ENCODE peak calls at places on chromosomes 16 and 17, in ten cellular contexts. Q, C, V, B, R, N, M, S, K and Z are unnamed samples.

GRCh38 chr17:36578671-36579070 is 13.0 kb upstream of the DHRS11 start:
- DNase-seq in M (peak), B (no peak), K (no peak), V (no peak), Q (no peak), S (no peak), C (no peak), R (no peak), N (peak), Z (peak)

GRCh38 chr17:77884019-77884418 is 74.5 kb upstream of the TNRC6C start:
- DNase-seq in C (no peak), B (no peak), N (peak), R (no peak), V (no peak), Q (peak), K (peak), M (no peak), S (peak), Z (peak)

GRCh38 chr17:7046127-7046724 is 2.3 kb upstream of the SLC16A11 start:
- DNase-seq in B (no peak), S (peak), N (no peak), V (peak), K (no peak), Q (no peak), R (peak), C (no peak), M (peak), Z (no peak)

GRCh38 chr16:52068447-52069074 is 478.4 kb downstream of the TOX3 start:
- DNase-seq in V (peak), M (peak), R (no peak), Q (no peak), B (no peak), N (peak), S (peak), C (no peak), K (peak), Z (peak)

GRCh38 chr17:32503251-32504165 is 16.7 kb downstream of the CDK5R1 start:
- DNase-seq in B (peak), N (peak), K (no peak), C (no peak), R (no peak), Q (peak), S (no peak), M (peak), V (peak), Z (peak)

GRCh38 chr17:27756467-27757371 is 43.6 kb downstream of the NOS2 start:
- DNase-seq in S (peak), N (peak), M (peak), B (peak), K (peak), V (peak), Q (peak), R (no peak), C (peak), Z (peak)

GRCh38 chr17:47848198-47848513 is 2.8 kb downstream of the SP6 start:
- DNase-seq in N (no peak), V (no peak), R (no peak), C (no peak), S (no peak), M (no peak), B (no peak), Q (no peak), K (no peak), Z (no peak)

GRCh38 chr16:22342082-22342481 is 32.3 kb downstream of the CDR2 start:
- DNase-seq in S (no peak), N (no peak), B (no peak), V (no peak), M (no peak), Q (no peak), K (no peak), R (no peak), C (no peak), Z (no peak)

GRCh38 chr17:46163316-46163715 is 29.9 kb downstream of the KANSL1 start:
- DNase-seq in M (peak), Q (no peak), R (no peak), K (no peak), B (no peak), V (no peak), N (no peak), S (no peak), C (no peak), Z (no peak)

GRCh38 chr16:16191493-16192167 is 31.7 kb downstream of the ABCC6 start:
- DNase-seq in M (no peak), Q (no peak), S (no peak), V (no peak), B (peak), N (no peak), C (no peak), R (no peak), K (no peak), Z (no peak)

GRCh38 chr16:14502256-14502875 is 127.7 kb downstream of the PARN start:
- DNase-seq in B (no peak), V (no peak), R (no peak), K (no peak), M (no peak), C (no peak), N (no peak), S (no peak), Q (no peak), Z (no peak)

DNA sequence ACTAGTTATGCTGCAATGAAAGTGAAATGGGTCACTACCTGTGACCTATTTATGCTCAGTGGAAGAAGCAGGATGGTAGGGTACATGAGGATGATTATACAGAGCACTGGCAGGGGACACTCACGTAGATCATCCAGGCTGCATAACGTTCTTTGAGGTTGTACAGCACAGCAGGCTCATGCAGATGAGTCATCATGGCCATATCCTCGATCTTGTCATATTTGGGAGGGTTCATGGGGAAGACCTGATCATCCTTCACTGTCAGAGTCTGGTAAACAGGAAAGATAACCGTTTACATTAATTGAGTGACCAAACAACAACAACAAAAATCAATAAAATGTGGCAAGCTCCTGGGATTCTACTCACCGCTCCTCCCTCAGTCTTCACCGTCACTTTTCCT is 2.1 kb downstream of the MYH2 start:
- DNase-seq in C (no peak), B (no peak), R (no peak), N (no peak), S (no peak), M (no peak), Q (no peak), K (no peak), V (no peak), Z (no peak)
- H3K4me3 ChIP-seq in C (no peak), B (no peak), R (no peak), N (no peak), S (no peak), M (no peak), Q (no peak), K (no peak), V (no peak), Z (no peak)

GRCh38 chr17:3885970-3886369 is 6.9 kb downstream of the CAMKK1 start:
- DNase-seq in M (no peak), V (no peak), R (no peak), B (peak), S (no peak), K (peak), N (peak), Q (no peak), C (no peak), Z (peak)
- TF ChIP-seq CTCF in M (no peak), V (no peak), R (no peak), B (no peak), S (no peak), K (no peak), N (no peak), Q (no peak), C (no peak), Z (no peak)

DNA sequence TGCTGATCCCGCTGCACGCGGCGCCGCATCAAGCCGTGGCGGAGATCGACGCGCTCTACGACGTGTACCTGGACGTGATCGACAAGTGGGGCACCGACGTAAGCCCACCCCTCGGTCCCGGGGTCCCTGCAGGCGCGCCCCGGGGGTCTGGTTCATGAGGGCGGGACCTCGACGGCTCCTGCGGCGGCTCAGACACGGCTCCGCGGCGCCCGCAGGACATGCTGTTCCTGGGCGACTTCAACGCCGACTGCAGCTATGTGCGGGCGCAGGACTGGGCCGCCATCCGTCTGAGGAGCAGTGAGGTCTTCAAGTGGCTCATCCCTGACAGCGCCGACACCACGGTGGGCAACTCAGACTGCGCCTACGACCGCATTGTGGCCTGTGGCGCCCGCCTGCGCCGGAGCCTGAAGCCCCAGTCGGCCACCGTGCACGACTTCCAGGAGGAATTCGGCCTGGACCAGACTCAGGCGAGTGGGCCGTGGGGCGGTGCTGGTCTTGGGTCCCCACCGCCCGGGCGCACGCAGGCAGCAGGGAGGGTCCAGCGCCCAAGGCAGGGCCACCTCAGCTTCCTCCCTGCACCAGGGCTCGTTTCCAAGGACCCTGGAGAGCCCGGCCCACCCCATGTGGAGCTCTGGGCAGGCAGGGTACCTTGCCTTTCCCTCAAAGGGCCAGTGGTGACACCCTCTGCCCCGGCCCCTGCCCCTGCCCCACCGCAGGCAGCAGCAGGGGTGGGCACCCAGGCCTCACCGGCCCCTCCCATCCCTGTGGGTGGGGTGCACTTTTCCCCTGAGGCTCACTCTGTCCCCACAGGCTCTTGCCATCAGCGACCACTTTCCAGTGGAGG is 1.5 kb downstream of the DNASE1L2 start:
- DNase-seq in C (no peak), Q (no peak), K (no peak), S (no peak), R (peak), N (no peak), V (no peak), M (no peak), B (no peak), Z (no peak)
- H3K4me3 ChIP-seq in C (no peak), Q (no peak), K (no peak), S (no peak), R (no peak), N (no peak), V (no peak), M (no peak), B (no peak), Z (no peak)

GRCh38 chr16:82167670-82168069 is 2.4 kb downstream of the MPHOSPH6 start:
- DNase-seq in C (no peak), M (no peak), K (no peak), S (no peak), R (no peak), B (no peak), N (no peak), Q (no peak), V (no peak), Z (no peak)
- TF ChIP-seq CTCF in C (no peak), M (no peak), K (no peak), S (no peak), R (no peak), B (no peak), N (no peak), Q (no peak), V (no peak), Z (no peak)

DNA sequence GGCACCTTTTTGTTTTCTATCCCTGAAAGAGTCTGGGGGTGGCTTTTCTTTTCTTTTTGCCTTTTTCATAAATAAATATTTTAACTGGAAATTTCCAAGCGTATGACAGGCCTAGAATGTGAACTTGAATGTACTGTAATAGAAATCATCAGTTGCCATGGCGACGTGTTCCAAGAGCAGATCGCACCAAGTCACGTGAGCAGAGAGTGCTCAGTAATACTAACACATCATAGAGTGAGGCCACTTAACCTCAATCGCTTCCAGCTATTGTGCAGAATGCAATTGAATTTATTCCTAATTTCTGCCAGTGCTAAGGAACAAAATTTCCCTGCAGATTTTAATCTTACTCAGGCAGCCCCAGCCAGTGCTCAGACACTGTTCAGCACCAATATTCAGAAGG is 26.1 kb upstream of the PMFBP1 start:
- DNase-seq in V (no peak), K (peak), B (peak), R (no peak), M (no peak), C (peak), N (peak), S (peak), Q (no peak), Z (peak)
- H3K4me3 ChIP-seq in V (no peak), K (no peak), B (no peak), R (no peak), M (no peak), C (no peak), N (no peak), S (no peak), Q (no peak), Z (no peak)

DNA sequence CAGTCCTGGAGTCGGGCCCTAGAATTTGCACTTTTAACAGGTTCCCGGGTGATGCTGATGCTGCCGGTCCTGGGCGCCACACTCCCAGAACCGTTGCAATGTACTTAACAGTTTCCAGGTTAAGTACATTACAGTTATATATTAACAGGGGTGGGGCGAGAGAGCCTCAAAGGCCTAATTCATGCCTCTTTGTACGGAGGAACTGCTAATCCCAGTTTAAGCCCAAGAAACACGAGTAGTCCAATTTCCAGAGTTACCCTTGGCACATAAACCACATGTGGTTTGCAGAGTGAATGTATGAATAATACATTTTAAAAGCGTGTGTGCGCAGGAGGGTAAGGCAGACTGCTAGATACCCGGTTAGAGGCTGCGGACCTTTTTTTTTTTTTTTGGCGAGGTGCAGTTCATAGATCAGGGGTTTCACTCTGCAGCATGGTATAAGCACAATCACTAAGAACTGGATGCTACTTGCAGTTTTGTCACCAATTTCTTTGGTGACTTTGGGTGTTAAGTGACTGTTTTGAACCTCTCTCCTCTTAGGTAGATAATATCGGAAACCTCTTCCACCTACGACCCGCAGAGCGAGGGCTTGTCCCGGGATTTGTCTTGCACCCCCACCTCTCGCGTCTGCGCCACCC is 714 bp downstream of the COX11 start:
- DNase-seq in N (peak), M (peak), R (peak), K (no peak), Q (peak), V (peak), C (no peak), S (peak), B (no peak), Z (peak)
- TF ChIP-seq CTCF in N (no peak), M (peak), R (no peak), K (peak), Q (peak), V (no peak), C (no peak), S (no peak), B (no peak), Z (no peak)